ENCODE peak calls at places on chromosomes 4 and X, in six cellular contexts. C is trophoblast cell, P is IMR-90, M is H9, Z is mesenchymal stem cell, W is H1. I is an unnamed sample.

GRCh38 chr4:56506110-56506705 is 617 bp downstream of the ARL9 start:
- DNase-seq in Z (peak; percentile 21), P (no peak), C (no peak), W (peak; percentile 67), M (peak; percentile 45), I (peak; percentile 24)

GRCh38 chr4:4408576-4409335 is 21.9 kb downstream of the NSG1 start:
- DNase-seq in Z (no peak), P (no peak), C (no peak), W (no peak), M (no peak), I (no peak)

GRCh38 chr4:56655209-56655626 is 25.9 kb downstream of the HOPX start:
- DNase-seq in Z (peak; percentile 59), M (peak; percentile 50), P (peak; percentile 12), W (no peak), C (no peak), I (no peak)

GRCh38 chr4:40698733-40699132 is 51.0 kb upstream of the NSUN7 start:
- DNase-seq in W (no peak), P (no peak), M (no peak), C (no peak), Z (no peak), I (no peak)

GRCh38 chr4:40577588-40578253 is 51.9 kb downstream of the RBM47 start:
- DNase-seq in Z (no peak), W (no peak), C (no peak), P (no peak), M (no peak), I (no peak)

GRCh38 chr4:159498371-159499115 is 395.7 kb downstream of the RAPGEF2 start:
- DNase-seq in W (no peak), Z (no peak), M (no peak), P (no peak), C (peak; percentile 4), I (no peak)

GRCh38 chr4:147378780-147379179 is 102.1 kb upstream of the EDNRA start:
- DNase-seq in C (no peak), M (peak; percentile 36), P (no peak), Z (no peak), W (no peak), I (no peak)

GRCh38 chrX:23901065-23901464 is 6.7 kb downstream of the APOO start:
- DNase-seq in P (peak; percentile 84), W (no peak), Z (peak; percentile 87), M (no peak), C (peak; percentile 79), I (no peak)

GRCh38 chr4:83381173-83381572 is 46.5 kb upstream of the HPSE start:
- DNase-seq in M (no peak), P (no peak), W (no peak), Z (no peak), C (peak; percentile 5), I (no peak)

GRCh38 chr4:184270808-184271413 is 53.2 kb upstream of the ENPP6 start:
- DNase-seq in Z (no peak), C (no peak), M (peak; percentile 6), P (no peak), W (no peak), I (no peak)

GRCh38 chr4:675980-676870 is 1.9 kb downstream of the MYL5 start:
- DNase-seq in M (peak; percentile 29), C (peak; percentile 95), W (no peak), Z (no peak), P (no peak), I (no peak)

GRCh38 chr4:101238706-101239105 is 108.6 kb downstream of the PPP3CA start:
- DNase-seq in Z (peak; percentile 61), W (no peak), P (peak; percentile 54), C (no peak), M (no peak), I (no peak)

GRCh38 chr4:4853921-4854648 is 5.4 kb upstream of the MSX1 start:
- DNase-seq in M (no peak), C (no peak), Z (no peak), P (no peak), W (no peak), I (no peak)

GRCh38 chrX:74419861-74420193 is 1.5 kb upstream of the SLC16A2 start:
- DNase-seq in W (no peak), P (no peak), M (peak; percentile 28), Z (no peak), C (peak; percentile 81), I (peak; percentile 9)

GRCh38 chr4:117324851-117325491 is 239.6 kb upstream of the TRAM1L1 start:
- DNase-seq in P (peak; percentile 96), W (no peak), C (peak; percentile 42), Z (peak; percentile 95), M (no peak), I (no peak)

GRCh38 chrX:19682712-19683331 is 167.5 kb upstream of the MAP3K15 start:
- DNase-seq in C (peak; percentile 22), W (no peak), M (peak; percentile 49), P (peak; percentile 94), Z (peak; percentile 96), I (peak; percentile 3)

GRCh38 chrX:68995780-68996551 is 167.1 kb downstream of the EFNB1 start:
- DNase-seq in C (no peak), W (peak; percentile 30), M (peak; percentile 10), P (peak; percentile 78), Z (peak; percentile 12), I (no peak)

GRCh38 chr4:3783691-3784306 is 17.6 kb downstream of the ADRA2C start:
- DNase-seq in M (peak; percentile 77), W (peak; percentile 86), C (no peak), P (no peak), Z (no peak), I (no peak)

GRCh38 chrX:9465380-9466114 is 689 bp downstream of the TBL1X start:
- DNase-seq in P (no peak), M (no peak), C (no peak), Z (peak; percentile 18), W (peak; percentile 59), I (no peak)

GRCh38 chr4:82401600-82401999 is 27.8 kb upstream of the HNRNPD start:
- DNase-seq in W (no peak), M (no peak), Z (no peak), P (no peak), C (peak; percentile 94), I (no peak)

DNA sequence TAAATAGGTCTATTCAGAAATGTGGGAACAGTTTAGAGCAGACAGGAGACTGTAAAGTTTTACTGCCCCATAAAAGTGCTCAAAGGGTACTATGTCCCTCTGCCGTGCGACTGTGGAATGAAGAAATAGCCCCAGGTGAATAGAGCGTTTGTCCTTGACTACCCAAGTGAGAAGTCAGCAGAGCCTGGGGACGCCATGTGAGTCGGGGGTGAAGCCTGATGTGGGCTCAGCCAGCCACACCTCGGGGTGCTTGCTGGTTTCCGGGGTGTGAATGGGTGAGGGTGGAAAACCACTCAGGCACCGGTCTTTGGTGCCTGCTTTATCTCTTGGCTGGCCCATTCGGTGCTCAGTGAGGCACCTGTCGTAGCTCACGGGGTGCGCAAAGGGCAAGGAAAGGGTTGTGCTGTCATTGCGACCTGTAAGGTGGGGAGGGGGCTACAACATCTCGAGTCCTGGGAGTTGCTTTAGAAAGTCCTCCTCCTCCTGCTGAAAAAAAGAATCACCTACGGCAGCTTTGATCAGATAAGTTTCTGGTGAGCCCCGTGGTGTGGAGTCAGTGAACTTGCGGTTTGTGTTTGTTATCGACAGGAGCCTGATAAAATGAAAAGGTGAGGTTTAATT is 895 bp downstream of the TRIM2 start:
- DNase-seq in M (peak; percentile 45), Z (no peak), C (no peak), W (peak; percentile 62), P (no peak), I (no peak)
- H2BK120ac ChIP-seq in M (no peak overlapping the region), Z (no peak overlapping the region), C (no peak overlapping the region), W (peak overlapping the region; percentile 12), P (no peak overlapping the region), I (no peak overlapping the region)

GRCh38 chr4:125191252-125191651 is 123.5 kb upstream of the FAT4 start:
- DNase-seq in W (no peak), P (peak; percentile 93), Z (no peak), C (no peak), M (no peak), I (no peak)
- H3K4me2 ChIP-seq in W (no peak overlapping the region), P (no peak overlapping the region), Z (no peak overlapping the region), C (no peak overlapping the region), M (no peak overlapping the region), I (no peak overlapping the region)

GRCh38 chr4:107818301-107818910 is 6.3 kb upstream of the SGMS2 start:
- DNase-seq in Z (no peak), M (no peak), W (no peak), C (no peak), P (no peak), I (no peak)
- H2AFZ ChIP-seq in Z (no peak overlapping the region), M (no peak overlapping the region), W (no peak overlapping the region), C (no peak overlapping the region), P (peak overlapping the region; percentile 56), I (no peak overlapping the region)

GRCh38 chr4:76948441-76949292 is 885 bp upstream of the SEPTIN11 start:
- DNase-seq in M (peak; percentile 75), Z (peak; percentile 95), W (no peak), P (peak; percentile 76), C (peak; percentile 67), I (peak; percentile 82)

GRCh38 chr4:76951333-76952033 is 1.9 kb downstream of the SEPTIN11 start:
- DNase-seq in C (no peak), P (no peak), M (no peak), W (no peak), Z (no peak), I (no peak)

GRCh38 chr4:76950052-76950845 is 697 bp downstream of the SEPTIN11 start:
- DNase-seq in W (peak; percentile 68), M (no peak), Z (peak; percentile 61), P (no peak), C (peak; percentile 48), I (peak; percentile 44)

GRCh38 chr4:76950846-76951321 is 1.3 kb downstream of the SEPTIN11 start:
- DNase-seq in M (peak; percentile 51), P (peak; percentile 52), W (no peak), C (peak; percentile 54), Z (peak; percentile 60), I (no peak)

GRCh38 chr4:76949293-76950051 is at the start of gene SEPTIN11:
- DNase-seq in W (peak; percentile 90), Z (peak; percentile 96), C (peak; percentile 87), M (peak; percentile 89), P (peak; percentile 93), I (peak; percentile 93)
- H2BK120ac ChIP-seq in W (no peak within 1 kb of the TSS), Z (peak within 1 kb of the TSS; percentile 91), C (peak within 1 kb of the TSS; percentile 96), M (no peak within 1 kb of the TSS), P (peak within 1 kb of the TSS; percentile 72), I (peak within 1 kb of the TSS; percentile 84)

GRCh38 chr4:80252953-80253352 is 13.5 kb upstream of the FGF5 start:
- DNase-seq in C (no peak), W (no peak), Z (no peak), M (no peak), P (no peak), I (no peak)

GRCh38 chr4:80253510-80253909 is 13.0 kb upstream of the FGF5 start:
- DNase-seq in W (no peak), C (no peak), M (no peak), Z (no peak), P (no peak), I (no peak)

GRCh38 chr4:80254114-80254513 is 12.3 kb upstream of the FGF5 start:
- DNase-seq in W (no peak), P (no peak), Z (no peak), C (no peak), M (no peak), I (no peak)

GRCh38 chr4:80252427-80252826 is 14.0 kb upstream of the FGF5 start:
- DNase-seq in M (no peak), Z (no peak), C (no peak), W (no peak), P (no peak), I (no peak)

GRCh38 chr4:80249144-80249543 is 17.3 kb upstream of the FGF5 start:
- DNase-seq in M (no peak), Z (no peak), W (no peak), C (no peak), P (no peak), I (no peak)
- H3K4me2 ChIP-seq in M (no peak overlapping the region), Z (no peak overlapping the region), W (no peak overlapping the region), C (no peak overlapping the region), P (no peak overlapping the region), I (no peak overlapping the region)